ENCODE peak calls at places on chromosomes 1 and 21, in seven cellular contexts. One of them, this sample, is unnamed.

GRCh38 chr1:19878637-19878985 is 3.6 kb upstream of the OTUD3 start:
- DNase-seq in stimulated activated CD4-positive, alpha-beta T cell treated with anti-CD3 and anti-CD28 coated beads, Interleukin-4, amount 100 ng/mL, for 1 hour: no peak
- DNase-seq in activated CD4-positive, alpha-beta T cell treated with anti-CD3 and anti-CD28 coated beads, Interleukin-2, amount 50 U/mL, for 24 hours: no peak
- DNase-seq in EL: no peak
- DNase-seq in stomach: peak; percentile 75
- DNase-seq in activated CD4-positive, CD25-positive, alpha-beta regulatory T cell treated with anti-CD3 and anti-CD28 coated beads, Interleukin-2, amount 50 U/mL, for 16 hours: no peak
- DNase-seq in GM10248: no peak
- DNase-seq in this sample: no peak

GRCh38 chr1:214280386-214281029 is 451 bp upstream of the SMYD2 start:
- DNase-seq in GM10248: no peak
- DNase-seq in activated CD4-positive, CD25-positive, alpha-beta regulatory T cell treated with anti-CD3 and anti-CD28 coated beads, Interleukin-2, amount 50 U/mL, for 16 hours: no peak
- DNase-seq in EL: peak; percentile 55
- DNase-seq in stimulated activated CD4-positive, alpha-beta T cell treated with anti-CD3 and anti-CD28 coated beads, Interleukin-4, amount 100 ng/mL, for 1 hour: peak; percentile 4
- DNase-seq in activated CD4-positive, alpha-beta T cell treated with anti-CD3 and anti-CD28 coated beads, Interleukin-2, amount 50 U/mL, for 24 hours: no peak
- DNase-seq in stomach: peak; percentile 56
- DNase-seq in this sample: peak; percentile 29

GRCh38 chr1:99943238-99943794 is 26.5 kb upstream of the SLC35A3 start:
- DNase-seq in activated CD4-positive, CD25-positive, alpha-beta regulatory T cell treated with anti-CD3 and anti-CD28 coated beads, Interleukin-2, amount 50 U/mL, for 16 hours: no peak
- DNase-seq in stimulated activated CD4-positive, alpha-beta T cell treated with anti-CD3 and anti-CD28 coated beads, Interleukin-4, amount 100 ng/mL, for 1 hour: no peak
- DNase-seq in stomach: no peak
- DNase-seq in EL: peak; percentile 40
- DNase-seq in GM10248: no peak
- DNase-seq in activated CD4-positive, alpha-beta T cell treated with anti-CD3 and anti-CD28 coated beads, Interleukin-2, amount 50 U/mL, for 24 hours: no peak
- DNase-seq in this sample: no peak

GRCh38 chr1:108612496-108612895 is 48.4 kb downstream of the HENMT1 start:
- DNase-seq in activated CD4-positive, CD25-positive, alpha-beta regulatory T cell treated with anti-CD3 and anti-CD28 coated beads, Interleukin-2, amount 50 U/mL, for 16 hours: no peak
- DNase-seq in EL: no peak
- DNase-seq in stomach: no peak
- DNase-seq in GM10248: no peak
- DNase-seq in stimulated activated CD4-positive, alpha-beta T cell treated with anti-CD3 and anti-CD28 coated beads, Interleukin-4, amount 100 ng/mL, for 1 hour: no peak
- DNase-seq in activated CD4-positive, alpha-beta T cell treated with anti-CD3 and anti-CD28 coated beads, Interleukin-2, amount 50 U/mL, for 24 hours: no peak
- DNase-seq in this sample: no peak

GRCh38 chr1:84780000-84780716 is 89.9 kb upstream of the SSX2IP start:
- DNase-seq in GM10248: no peak
- DNase-seq in activated CD4-positive, CD25-positive, alpha-beta regulatory T cell treated with anti-CD3 and anti-CD28 coated beads, Interleukin-2, amount 50 U/mL, for 16 hours: no peak
- DNase-seq in activated CD4-positive, alpha-beta T cell treated with anti-CD3 and anti-CD28 coated beads, Interleukin-2, amount 50 U/mL, for 24 hours: no peak
- DNase-seq in EL: peak; percentile 49
- DNase-seq in stimulated activated CD4-positive, alpha-beta T cell treated with anti-CD3 and anti-CD28 coated beads, Interleukin-4, amount 100 ng/mL, for 1 hour: no peak
- DNase-seq in stomach: no peak
- DNase-seq in this sample: no peak

GRCh38 chr1:230073371-230074035 is 6.5 kb downstream of the GALNT2 start:
- DNase-seq in GM10248: no peak
- DNase-seq in activated CD4-positive, CD25-positive, alpha-beta regulatory T cell treated with anti-CD3 and anti-CD28 coated beads, Interleukin-2, amount 50 U/mL, for 16 hours: no peak
- DNase-seq in EL: peak; percentile 86
- DNase-seq in activated CD4-positive, alpha-beta T cell treated with anti-CD3 and anti-CD28 coated beads, Interleukin-2, amount 50 U/mL, for 24 hours: no peak
- DNase-seq in stomach: no peak
- DNase-seq in stimulated activated CD4-positive, alpha-beta T cell treated with anti-CD3 and anti-CD28 coated beads, Interleukin-4, amount 100 ng/mL, for 1 hour: no peak
- DNase-seq in this sample: no peak

GRCh38 chr1:166730299-166730888 is 108.9 kb upstream of the POGK start:
- DNase-seq in stomach: no peak
- DNase-seq in stimulated activated CD4-positive, alpha-beta T cell treated with anti-CD3 and anti-CD28 coated beads, Interleukin-4, amount 100 ng/mL, for 1 hour: no peak
- DNase-seq in activated CD4-positive, alpha-beta T cell treated with anti-CD3 and anti-CD28 coated beads, Interleukin-2, amount 50 U/mL, for 24 hours: no peak
- DNase-seq in GM10248: no peak
- DNase-seq in EL: peak; percentile 46
- DNase-seq in activated CD4-positive, CD25-positive, alpha-beta regulatory T cell treated with anti-CD3 and anti-CD28 coated beads, Interleukin-2, amount 50 U/mL, for 16 hours: no peak
- DNase-seq in this sample: peak; percentile 33

GRCh38 chr1:180930687-180931086 is 18.0 kb downstream of the KIAA1614 start:
- DNase-seq in EL: no peak
- DNase-seq in stimulated activated CD4-positive, alpha-beta T cell treated with anti-CD3 and anti-CD28 coated beads, Interleukin-4, amount 100 ng/mL, for 1 hour: no peak
- DNase-seq in activated CD4-positive, alpha-beta T cell treated with anti-CD3 and anti-CD28 coated beads, Interleukin-2, amount 50 U/mL, for 24 hours: no peak
- DNase-seq in stomach: no peak
- DNase-seq in activated CD4-positive, CD25-positive, alpha-beta regulatory T cell treated with anti-CD3 and anti-CD28 coated beads, Interleukin-2, amount 50 U/mL, for 16 hours: no peak
- DNase-seq in GM10248: no peak
- DNase-seq in this sample: no peak

GRCh38 chr1:220347654-220348175 is 75.5 kb upstream of the RAB3GAP2 start:
- DNase-seq in EL: no peak
- DNase-seq in stomach: no peak
- DNase-seq in stimulated activated CD4-positive, alpha-beta T cell treated with anti-CD3 and anti-CD28 coated beads, Interleukin-4, amount 100 ng/mL, for 1 hour: no peak
- DNase-seq in activated CD4-positive, CD25-positive, alpha-beta regulatory T cell treated with anti-CD3 and anti-CD28 coated beads, Interleukin-2, amount 50 U/mL, for 16 hours: no peak
- DNase-seq in GM10248: no peak
- DNase-seq in activated CD4-positive, alpha-beta T cell treated with anti-CD3 and anti-CD28 coated beads, Interleukin-2, amount 50 U/mL, for 24 hours: no peak
- DNase-seq in this sample: no peak

GRCh38 chr21:17598437-17598836 is 14.3 kb downstream of the BTG3 start:
- DNase-seq in activated CD4-positive, CD25-positive, alpha-beta regulatory T cell treated with anti-CD3 and anti-CD28 coated beads, Interleukin-2, amount 50 U/mL, for 16 hours: no peak
- DNase-seq in stomach: no peak
- DNase-seq in EL: no peak
- DNase-seq in stimulated activated CD4-positive, alpha-beta T cell treated with anti-CD3 and anti-CD28 coated beads, Interleukin-4, amount 100 ng/mL, for 1 hour: no peak
- DNase-seq in GM10248: peak; percentile 21
- DNase-seq in activated CD4-positive, alpha-beta T cell treated with anti-CD3 and anti-CD28 coated beads, Interleukin-2, amount 50 U/mL, for 24 hours: no peak
- DNase-seq in this sample: peak; percentile 52

GRCh38 chr1:113783254-113784103 is 24.2 kb upstream of the PHTF1 start:
- DNase-seq in stimulated activated CD4-positive, alpha-beta T cell treated with anti-CD3 and anti-CD28 coated beads, Interleukin-4, amount 100 ng/mL, for 1 hour: no peak
- DNase-seq in activated CD4-positive, CD25-positive, alpha-beta regulatory T cell treated with anti-CD3 and anti-CD28 coated beads, Interleukin-2, amount 50 U/mL, for 16 hours: peak; percentile 37
- DNase-seq in stomach: no peak
- DNase-seq in activated CD4-positive, alpha-beta T cell treated with anti-CD3 and anti-CD28 coated beads, Interleukin-2, amount 50 U/mL, for 24 hours: peak; percentile 28
- DNase-seq in GM10248: peak; percentile 21
- DNase-seq in EL: peak; percentile 30
- DNase-seq in this sample: peak; percentile 61

GRCh38 chr1:202807367-202807925 is 775 bp downstream of the KDM5B start:
- DNase-seq in EL: peak; percentile 51
- DNase-seq in activated CD4-positive, CD25-positive, alpha-beta regulatory T cell treated with anti-CD3 and anti-CD28 coated beads, Interleukin-2, amount 50 U/mL, for 16 hours: no peak
- DNase-seq in GM10248: peak; percentile 75
- DNase-seq in stomach: no peak
- DNase-seq in activated CD4-positive, alpha-beta T cell treated with anti-CD3 and anti-CD28 coated beads, Interleukin-2, amount 50 U/mL, for 24 hours: no peak
- DNase-seq in stimulated activated CD4-positive, alpha-beta T cell treated with anti-CD3 and anti-CD28 coated beads, Interleukin-4, amount 100 ng/mL, for 1 hour: peak; percentile 59
- DNase-seq in this sample: no peak

GRCh38 chr21:37870229-37870628 is 46.0 kb downstream of the KCNJ6 start:
- DNase-seq in stimulated activated CD4-positive, alpha-beta T cell treated with anti-CD3 and anti-CD28 coated beads, Interleukin-4, amount 100 ng/mL, for 1 hour: no peak
- DNase-seq in EL: no peak
- DNase-seq in activated CD4-positive, CD25-positive, alpha-beta regulatory T cell treated with anti-CD3 and anti-CD28 coated beads, Interleukin-2, amount 50 U/mL, for 16 hours: no peak
- DNase-seq in GM10248: no peak
- DNase-seq in activated CD4-positive, alpha-beta T cell treated with anti-CD3 and anti-CD28 coated beads, Interleukin-2, amount 50 U/mL, for 24 hours: no peak
- DNase-seq in stomach: no peak
- DNase-seq in this sample: no peak

GRCh38 chr1:201184734-201185453 is 5.7 kb upstream of the IGFN1 start:
- DNase-seq in stomach: peak; percentile 33
- DNase-seq in stimulated activated CD4-positive, alpha-beta T cell treated with anti-CD3 and anti-CD28 coated beads, Interleukin-4, amount 100 ng/mL, for 1 hour: no peak
- DNase-seq in activated CD4-positive, alpha-beta T cell treated with anti-CD3 and anti-CD28 coated beads, Interleukin-2, amount 50 U/mL, for 24 hours: no peak
- DNase-seq in activated CD4-positive, CD25-positive, alpha-beta regulatory T cell treated with anti-CD3 and anti-CD28 coated beads, Interleukin-2, amount 50 U/mL, for 16 hours: no peak
- DNase-seq in EL: peak; percentile 83
- DNase-seq in GM10248: no peak
- DNase-seq in this sample: peak; percentile 13

GRCh38 chr1:69929278-69930057 is 275.9 kb downstream of the LRRC40 start:
- DNase-seq in stomach: no peak
- DNase-seq in activated CD4-positive, CD25-positive, alpha-beta regulatory T cell treated with anti-CD3 and anti-CD28 coated beads, Interleukin-2, amount 50 U/mL, for 16 hours: no peak
- DNase-seq in GM10248: no peak
- DNase-seq in EL: no peak
- DNase-seq in activated CD4-positive, alpha-beta T cell treated with anti-CD3 and anti-CD28 coated beads, Interleukin-2, amount 50 U/mL, for 24 hours: no peak
- DNase-seq in stimulated activated CD4-positive, alpha-beta T cell treated with anti-CD3 and anti-CD28 coated beads, Interleukin-4, amount 100 ng/mL, for 1 hour: no peak
- DNase-seq in this sample: no peak

GRCh38 chr1:208597571-208597970 is 353.4 kb upstream of the PLXNA2 start:
- DNase-seq in stomach: no peak
- DNase-seq in EL: no peak
- DNase-seq in stimulated activated CD4-positive, alpha-beta T cell treated with anti-CD3 and anti-CD28 coated beads, Interleukin-4, amount 100 ng/mL, for 1 hour: no peak
- DNase-seq in GM10248: no peak
- DNase-seq in activated CD4-positive, CD25-positive, alpha-beta regulatory T cell treated with anti-CD3 and anti-CD28 coated beads, Interleukin-2, amount 50 U/mL, for 16 hours: no peak
- DNase-seq in activated CD4-positive, alpha-beta T cell treated with anti-CD3 and anti-CD28 coated beads, Interleukin-2, amount 50 U/mL, for 24 hours: no peak
- DNase-seq in this sample: no peak

GRCh38 chr21:16709866-16710550 is 802.8 kb upstream of the CXADR start:
- DNase-seq in activated CD4-positive, CD25-positive, alpha-beta regulatory T cell treated with anti-CD3 and anti-CD28 coated beads, Interleukin-2, amount 50 U/mL, for 16 hours: no peak
- DNase-seq in stomach: no peak
- DNase-seq in GM10248: no peak
- DNase-seq in stimulated activated CD4-positive, alpha-beta T cell treated with anti-CD3 and anti-CD28 coated beads, Interleukin-4, amount 100 ng/mL, for 1 hour: no peak
- DNase-seq in activated CD4-positive, alpha-beta T cell treated with anti-CD3 and anti-CD28 coated beads, Interleukin-2, amount 50 U/mL, for 24 hours: no peak
- DNase-seq in EL: peak; percentile 7
- DNase-seq in this sample: no peak

GRCh38 chr21:41672543-41672915 is 94.3 kb downstream of the RIPK4 start:
- DNase-seq in stimulated activated CD4-positive, alpha-beta T cell treated with anti-CD3 and anti-CD28 coated beads, Interleukin-4, amount 100 ng/mL, for 1 hour: no peak
- DNase-seq in EL: no peak
- DNase-seq in GM10248: no peak
- DNase-seq in activated CD4-positive, alpha-beta T cell treated with anti-CD3 and anti-CD28 coated beads, Interleukin-2, amount 50 U/mL, for 24 hours: no peak
- DNase-seq in stomach: no peak
- DNase-seq in activated CD4-positive, CD25-positive, alpha-beta regulatory T cell treated with anti-CD3 and anti-CD28 coated beads, Interleukin-2, amount 50 U/mL, for 16 hours: no peak
- DNase-seq in this sample: no peak

GRCh38 chr1:72485786-72486185 is 203.4 kb upstream of the NEGR1 start:
- DNase-seq in EL: peak; percentile 20
- DNase-seq in activated CD4-positive, alpha-beta T cell treated with anti-CD3 and anti-CD28 coated beads, Interleukin-2, amount 50 U/mL, for 24 hours: no peak
- DNase-seq in stimulated activated CD4-positive, alpha-beta T cell treated with anti-CD3 and anti-CD28 coated beads, Interleukin-4, amount 100 ng/mL, for 1 hour: no peak
- DNase-seq in stomach: no peak
- DNase-seq in activated CD4-positive, CD25-positive, alpha-beta regulatory T cell treated with anti-CD3 and anti-CD28 coated beads, Interleukin-2, amount 50 U/mL, for 16 hours: no peak
- DNase-seq in GM10248: no peak
- DNase-seq in this sample: no peak

GRCh38 chr1:235586992-235587391 is 62.6 kb downstream of the GNG4 start:
- DNase-seq in EL: no peak
- DNase-seq in stomach: no peak
- DNase-seq in GM10248: no peak
- DNase-seq in activated CD4-positive, CD25-positive, alpha-beta regulatory T cell treated with anti-CD3 and anti-CD28 coated beads, Interleukin-2, amount 50 U/mL, for 16 hours: no peak
- DNase-seq in stimulated activated CD4-positive, alpha-beta T cell treated with anti-CD3 and anti-CD28 coated beads, Interleukin-4, amount 100 ng/mL, for 1 hour: no peak
- DNase-seq in activated CD4-positive, alpha-beta T cell treated with anti-CD3 and anti-CD28 coated beads, Interleukin-2, amount 50 U/mL, for 24 hours: no peak
- DNase-seq in this sample: no peak

GRCh38 chr1:170253180-170253579 is 107.4 kb downstream of the NTMT2 start:
- DNase-seq in GM10248: no peak
- DNase-seq in stimulated activated CD4-positive, alpha-beta T cell treated with anti-CD3 and anti-CD28 coated beads, Interleukin-4, amount 100 ng/mL, for 1 hour: no peak
- DNase-seq in activated CD4-positive, CD25-positive, alpha-beta regulatory T cell treated with anti-CD3 and anti-CD28 coated beads, Interleukin-2, amount 50 U/mL, for 16 hours: no peak
- DNase-seq in activated CD4-positive, alpha-beta T cell treated with anti-CD3 and anti-CD28 coated beads, Interleukin-2, amount 50 U/mL, for 24 hours: no peak
- DNase-seq in stomach: no peak
- DNase-seq in EL: no peak
- DNase-seq in this sample: peak; percentile 55

GRCh38 chr1:153534226-153534932 is 1.4 kb downstream of the S100A6 start:
- DNase-seq in GM10248: no peak
- DNase-seq in stimulated activated CD4-positive, alpha-beta T cell treated with anti-CD3 and anti-CD28 coated beads, Interleukin-4, amount 100 ng/mL, for 1 hour: no peak
- DNase-seq in stomach: no peak
- DNase-seq in EL: peak; percentile 76
- DNase-seq in activated CD4-positive, CD25-positive, alpha-beta regulatory T cell treated with anti-CD3 and anti-CD28 coated beads, Interleukin-2, amount 50 U/mL, for 16 hours: no peak
- DNase-seq in activated CD4-positive, alpha-beta T cell treated with anti-CD3 and anti-CD28 coated beads, Interleukin-2, amount 50 U/mL, for 24 hours: no peak
- DNase-seq in this sample: no peak

GRCh38 chr1:59350521-59350920 is 53.6 kb downstream of the FGGY start:
- DNase-seq in stomach: no peak
- DNase-seq in activated CD4-positive, CD25-positive, alpha-beta regulatory T cell treated with anti-CD3 and anti-CD28 coated beads, Interleukin-2, amount 50 U/mL, for 16 hours: no peak
- DNase-seq in EL: no peak
- DNase-seq in stimulated activated CD4-positive, alpha-beta T cell treated with anti-CD3 and anti-CD28 coated beads, Interleukin-4, amount 100 ng/mL, for 1 hour: no peak
- DNase-seq in GM10248: no peak
- DNase-seq in activated CD4-positive, alpha-beta T cell treated with anti-CD3 and anti-CD28 coated beads, Interleukin-2, amount 50 U/mL, for 24 hours: no peak
- DNase-seq in this sample: no peak

GRCh38 chr1:157517026-157517425 is 35.3 kb downstream of the FCRL5 start:
- DNase-seq in activated CD4-positive, alpha-beta T cell treated with anti-CD3 and anti-CD28 coated beads, Interleukin-2, amount 50 U/mL, for 24 hours: no peak
- DNase-seq in stimulated activated CD4-positive, alpha-beta T cell treated with anti-CD3 and anti-CD28 coated beads, Interleukin-4, amount 100 ng/mL, for 1 hour: no peak
- DNase-seq in activated CD4-positive, CD25-positive, alpha-beta regulatory T cell treated with anti-CD3 and anti-CD28 coated beads, Interleukin-2, amount 50 U/mL, for 16 hours: no peak
- DNase-seq in EL: no peak
- DNase-seq in stomach: no peak
- DNase-seq in GM10248: no peak
- DNase-seq in this sample: no peak

This sample was measured in GM12865.